ENCODE peak calls at places on chromosomes 6 and 20, in seven cellular contexts. One of them, this sample, is unnamed. For H3K4me1, the result is how much of the 10 kb centered on the place peaks cover.

GRCh38 chr20:44552950-44553908 is 29.1 kb upstream of the PKIG start:
- DNase-seq in mammary epithelial cell: peak
- DNase-seq in adrenal gland: no peak
- DNase-seq in endothelial cell of umbilical vein: peak
- DNase-seq in heart left ventricle: no peak
- DNase-seq in psoas muscle: no peak
- DNase-seq in body of pancreas: no peak
- DNase-seq in this sample: no peak

GRCh38 chr6:1745814-1746213 is 136.1 kb downstream of the FOXC1 start:
- DNase-seq in mammary epithelial cell: no peak
- DNase-seq in adrenal gland: no peak
- DNase-seq in endothelial cell of umbilical vein: peak
- DNase-seq in heart left ventricle: no peak
- DNase-seq in psoas muscle: no peak
- DNase-seq in body of pancreas: no peak
- DNase-seq in this sample: no peak

GRCh38 chr20:2387180-2387577 is 6.5 kb downstream of the TGM6 start:
- DNase-seq in mammary epithelial cell: no peak
- DNase-seq in adrenal gland: no peak
- DNase-seq in endothelial cell of umbilical vein: peak
- DNase-seq in heart left ventricle: no peak
- DNase-seq in psoas muscle: no peak
- DNase-seq in body of pancreas: no peak
- DNase-seq in this sample: peak

GRCh38 chr6:81075974-81076373 is 676.5 kb downstream of the TENT5A start:
- DNase-seq in mammary epithelial cell: no peak
- DNase-seq in adrenal gland: no peak
- DNase-seq in endothelial cell of umbilical vein: peak
- DNase-seq in heart left ventricle: no peak
- DNase-seq in psoas muscle: no peak
- DNase-seq in body of pancreas: no peak
- DNase-seq in this sample: no peak

GRCh38 chr6:119368917-119369316 is 19.4 kb upstream of the MAN1A1 start:
- DNase-seq in mammary epithelial cell: no peak
- DNase-seq in adrenal gland: no peak
- DNase-seq in endothelial cell of umbilical vein: no peak
- DNase-seq in heart left ventricle: no peak
- DNase-seq in psoas muscle: no peak
- DNase-seq in body of pancreas: no peak
- DNase-seq in this sample: no peak

GRCh38 chr20:17226410-17227198 is at the start of gene PCSK2:
- DNase-seq in mammary epithelial cell: peak
- DNase-seq in adrenal gland: peak
- DNase-seq in endothelial cell of umbilical vein: no peak
- DNase-seq in heart left ventricle: peak
- DNase-seq in psoas muscle: peak
- DNase-seq in body of pancreas: peak
- DNase-seq in this sample: peak

GRCh38 chr20:63076421-63076820 is 69.7 kb upstream of the BHLHE23 start:
- DNase-seq in mammary epithelial cell: no peak
- DNase-seq in adrenal gland: no peak
- DNase-seq in endothelial cell of umbilical vein: no peak
- DNase-seq in heart left ventricle: no peak
- DNase-seq in psoas muscle: no peak
- DNase-seq in body of pancreas: no peak
- DNase-seq in this sample: no peak

GRCh38 chr6:55276745-55277627 is 50.3 kb upstream of the GFRAL start:
- DNase-seq in mammary epithelial cell: peak
- DNase-seq in adrenal gland: no peak
- DNase-seq in endothelial cell of umbilical vein: peak
- DNase-seq in heart left ventricle: peak
- DNase-seq in psoas muscle: no peak
- DNase-seq in body of pancreas: peak
- DNase-seq in this sample: no peak

GRCh38 chr6:27593200-27593818 is 120.4 kb upstream of the ZNF184 start:
- DNase-seq in mammary epithelial cell: no peak
- DNase-seq in adrenal gland: no peak
- DNase-seq in endothelial cell of umbilical vein: no peak
- DNase-seq in heart left ventricle: no peak
- DNase-seq in psoas muscle: no peak
- DNase-seq in body of pancreas: no peak
- DNase-seq in this sample: no peak

GRCh38 chr6:32562931-32563330 is 26.7 kb downstream of the HLA-DRB1 start:
- DNase-seq in mammary epithelial cell: no peak
- DNase-seq in adrenal gland: no peak
- DNase-seq in endothelial cell of umbilical vein: no peak
- DNase-seq in heart left ventricle: no peak
- DNase-seq in psoas muscle: no peak
- DNase-seq in body of pancreas: no peak
- DNase-seq in this sample: no peak

GRCh38 chr6:32554269-32554919 is 24.3 kb upstream of the HLA-DRB5 start:
- DNase-seq in mammary epithelial cell: no peak
- DNase-seq in adrenal gland: no peak
- DNase-seq in endothelial cell of umbilical vein: no peak
- DNase-seq in heart left ventricle: no peak
- DNase-seq in psoas muscle: no peak
- DNase-seq in body of pancreas: no peak
- DNase-seq in this sample: no peak

GRCh38 chr6:32558426-32559057 is 28.5 kb upstream of the HLA-DRB5 start:
- DNase-seq in mammary epithelial cell: no peak
- DNase-seq in adrenal gland: no peak
- DNase-seq in endothelial cell of umbilical vein: no peak
- DNase-seq in heart left ventricle: no peak
- DNase-seq in psoas muscle: no peak
- DNase-seq in body of pancreas: no peak
- DNase-seq in this sample: no peak

GRCh38 chr6:32565511-32565910 is 24.1 kb downstream of the HLA-DRB1 start:
- DNase-seq in mammary epithelial cell: no peak
- DNase-seq in adrenal gland: no peak
- DNase-seq in endothelial cell of umbilical vein: no peak
- DNase-seq in heart left ventricle: no peak
- DNase-seq in psoas muscle: no peak
- DNase-seq in body of pancreas: no peak
- DNase-seq in this sample: no peak

DNA sequence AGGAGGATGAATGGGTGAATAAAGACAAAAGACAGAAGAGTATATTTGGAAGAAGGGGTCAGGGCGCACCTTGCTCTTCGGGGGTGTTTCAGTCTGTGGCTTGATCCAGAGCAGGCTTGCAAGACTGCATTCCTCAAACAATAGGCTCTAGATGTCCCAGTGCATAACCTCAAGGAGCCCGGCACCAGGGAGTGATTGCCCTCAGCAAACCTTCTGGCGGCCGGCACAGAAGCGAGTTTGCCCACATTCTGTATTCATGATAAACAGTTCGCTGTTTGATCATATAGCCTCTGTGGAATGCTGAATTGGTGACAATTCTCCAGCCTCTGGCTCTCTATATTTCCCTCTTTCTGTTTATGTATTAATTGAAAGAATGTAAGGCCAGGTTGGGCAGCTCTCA is 29.7 kb upstream of the HLA-DRB5 start:
- DNase-seq in mammary epithelial cell: no peak
- DNase-seq in adrenal gland: no peak
- DNase-seq in endothelial cell of umbilical vein: no peak
- DNase-seq in heart left ventricle: no peak
- DNase-seq in psoas muscle: no peak
- DNase-seq in body of pancreas: no peak
- DNase-seq in this sample: no peak
- TF ChIP-seq CTCF in mammary epithelial cell: no peak
- TF ChIP-seq CTCF in adrenal gland: no peak
- TF ChIP-seq CTCF in endothelial cell of umbilical vein: no peak
- TF ChIP-seq CTCF in heart left ventricle: no peak
- TF ChIP-seq CTCF in psoas muscle: no peak
- TF ChIP-seq CTCF in body of pancreas: no peak
- TF ChIP-seq CTCF in this sample: no peak

GRCh38 chr6:109227646-109228045 is 132.3 kb downstream of the CEP57L1 start:
- DNase-seq in mammary epithelial cell: no peak
- DNase-seq in adrenal gland: no peak
- DNase-seq in endothelial cell of umbilical vein: no peak
- DNase-seq in heart left ventricle: no peak
- DNase-seq in psoas muscle: no peak
- DNase-seq in body of pancreas: no peak
- DNase-seq in this sample: no peak

GRCh38 chr6:109226353-109226752 is 131.0 kb downstream of the CEP57L1 start:
- DNase-seq in mammary epithelial cell: no peak
- DNase-seq in adrenal gland: no peak
- DNase-seq in endothelial cell of umbilical vein: no peak
- DNase-seq in heart left ventricle: no peak
- DNase-seq in psoas muscle: no peak
- DNase-seq in body of pancreas: no peak
- DNase-seq in this sample: no peak

GRCh38 chr6:109229536-109229935 is 134.2 kb downstream of the CEP57L1 start:
- DNase-seq in mammary epithelial cell: peak
- DNase-seq in adrenal gland: no peak
- DNase-seq in endothelial cell of umbilical vein: no peak
- DNase-seq in heart left ventricle: no peak
- DNase-seq in psoas muscle: no peak
- DNase-seq in body of pancreas: no peak
- DNase-seq in this sample: no peak

GRCh38 chr6:109235639-109236038 is 140.3 kb downstream of the CEP57L1 start:
- DNase-seq in mammary epithelial cell: no peak
- DNase-seq in adrenal gland: no peak
- DNase-seq in endothelial cell of umbilical vein: no peak
- DNase-seq in heart left ventricle: no peak
- DNase-seq in psoas muscle: no peak
- DNase-seq in body of pancreas: no peak
- DNase-seq in this sample: no peak

GRCh38 chr6:109230444-109230843 is 135.1 kb downstream of the CEP57L1 start:
- DNase-seq in mammary epithelial cell: no peak
- DNase-seq in adrenal gland: no peak
- DNase-seq in endothelial cell of umbilical vein: no peak
- DNase-seq in heart left ventricle: no peak
- DNase-seq in psoas muscle: no peak
- DNase-seq in body of pancreas: no peak
- DNase-seq in this sample: peak
- H3K4me1 ChIP-seq in mammary epithelial cell: under half
- H3K4me1 ChIP-seq in adrenal gland: under half
- H3K4me1 ChIP-seq in endothelial cell of umbilical vein: under half
- H3K4me1 ChIP-seq in heart left ventricle: under half
- H3K4me1 ChIP-seq in psoas muscle: under half
- H3K4me1 ChIP-seq in body of pancreas: under half
- H3K4me1 ChIP-seq in this sample: under half

GRCh38 chr6:140636698-140637402 is 1262.4 kb upstream of the CITED2 start:
- DNase-seq in mammary epithelial cell: no peak
- DNase-seq in adrenal gland: no peak
- DNase-seq in endothelial cell of umbilical vein: no peak
- DNase-seq in heart left ventricle: no peak
- DNase-seq in psoas muscle: no peak
- DNase-seq in body of pancreas: peak
- DNase-seq in this sample: no peak
- H3K4me3 ChIP-seq in mammary epithelial cell: no peak
- H3K4me3 ChIP-seq in adrenal gland: no peak
- H3K4me3 ChIP-seq in endothelial cell of umbilical vein: no peak
- H3K4me3 ChIP-seq in heart left ventricle: no peak
- H3K4me3 ChIP-seq in psoas muscle: no peak
- H3K4me3 ChIP-seq in body of pancreas: no peak
- H3K4me3 ChIP-seq in this sample: no peak

DNA sequence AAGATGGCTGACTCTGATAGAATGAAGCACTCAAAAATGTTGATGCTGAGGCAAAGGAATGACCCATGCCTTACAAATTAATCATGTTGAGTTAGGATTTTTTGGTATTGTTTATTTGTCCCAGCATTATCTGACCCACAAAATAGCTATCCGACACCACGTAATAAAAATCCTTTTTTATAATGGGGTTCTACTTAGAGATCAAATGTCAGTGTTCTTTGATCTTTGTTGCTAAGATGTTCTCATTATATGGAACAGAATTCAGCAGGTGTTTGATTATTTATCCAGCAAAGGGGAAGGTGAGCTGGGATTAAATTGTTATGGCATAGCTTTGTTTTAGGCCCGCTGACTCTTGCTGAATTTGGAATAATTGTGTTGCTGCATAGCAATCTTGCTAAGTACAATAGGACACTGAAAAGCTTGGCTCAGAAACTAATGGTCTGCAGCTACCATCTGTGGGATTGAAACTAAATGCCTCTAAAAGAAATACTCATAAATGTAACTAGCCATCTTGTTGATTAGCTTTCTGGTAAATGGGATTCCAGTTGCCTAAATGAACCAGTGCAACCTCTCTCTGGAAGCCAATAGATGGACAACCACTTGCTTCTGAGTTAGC is 180.2 kb upstream of the HDAC2 start:
- DNase-seq in mammary epithelial cell: no peak
- DNase-seq in adrenal gland: no peak
- DNase-seq in endothelial cell of umbilical vein: no peak
- DNase-seq in heart left ventricle: no peak
- DNase-seq in psoas muscle: no peak
- DNase-seq in body of pancreas: no peak
- DNase-seq in this sample: no peak
- TF ChIP-seq CTCF in mammary epithelial cell: no peak
- TF ChIP-seq CTCF in adrenal gland: no peak
- TF ChIP-seq CTCF in endothelial cell of umbilical vein: no peak
- TF ChIP-seq CTCF in heart left ventricle: no peak
- TF ChIP-seq CTCF in psoas muscle: no peak
- TF ChIP-seq CTCF in body of pancreas: no peak
- TF ChIP-seq CTCF in this sample: no peak

GRCh38 chr6:47634210-47635047 is 64.0 kb upstream of the ADGRF4 start:
- DNase-seq in mammary epithelial cell: no peak
- DNase-seq in adrenal gland: no peak
- DNase-seq in endothelial cell of umbilical vein: peak
- DNase-seq in heart left ventricle: no peak
- DNase-seq in psoas muscle: no peak
- DNase-seq in body of pancreas: no peak
- DNase-seq in this sample: peak
- H3K4me1 ChIP-seq in mammary epithelial cell: under half
- H3K4me1 ChIP-seq in adrenal gland: under half
- H3K4me1 ChIP-seq in endothelial cell of umbilical vein: under half
- H3K4me1 ChIP-seq in heart left ventricle: under half
- H3K4me1 ChIP-seq in psoas muscle: under half
- H3K4me1 ChIP-seq in body of pancreas: under half
- H3K4me1 ChIP-seq in this sample: under half

GRCh38 chr6:110815260-110816109 is at the start of gene CDK19:
- DNase-seq in mammary epithelial cell: peak
- DNase-seq in adrenal gland: peak
- DNase-seq in endothelial cell of umbilical vein: peak
- DNase-seq in heart left ventricle: peak
- DNase-seq in psoas muscle: peak
- DNase-seq in body of pancreas: peak
- DNase-seq in this sample: peak
- H3K4me3 ChIP-seq in mammary epithelial cell: peak
- H3K4me3 ChIP-seq in adrenal gland: peak
- H3K4me3 ChIP-seq in endothelial cell of umbilical vein: peak
- H3K4me3 ChIP-seq in heart left ventricle: peak
- H3K4me3 ChIP-seq in psoas muscle: peak
- H3K4me3 ChIP-seq in body of pancreas: peak
- H3K4me3 ChIP-seq in this sample: peak